ENCODE peak calls at places on chromosomes 6 and 20, in six cellular contexts. T is tibial artery; C is CD4-positive, CD25-positive, alpha-beta regulatory T cell; M is iPS DF 6.9; W is ovary; S is transverse colon. J is an unnamed sample.

GRCh38 chr20:45950330-45950646 is 15.8 kb downstream of the PCIF1 start:
- DNase-seq in M (no peak), W (no peak), C (no peak), T (no peak), S (no peak), J (no peak)

GRCh38 chr20:31740208-31740607 is 1.1 kb downstream of the TPX2 start:
- DNase-seq in W (no peak), M (no peak), C (no peak), T (no peak), S (no peak), J (no peak)

GRCh38 chr20:50746138-50746940 is 15.0 kb downstream of the PARD6B start:
- DNase-seq in S (no peak), C (no peak), T (no peak), M (no peak), W (no peak), J (no peak)

GRCh38 chr6:166259296-166259977 is 48.8 kb downstream of the PRR18 start:
- DNase-seq in W (no peak), T (no peak), M (no peak), C (no peak), S (peak), J (no peak)

GRCh38 chr6:48186746-48187145 is 75.7 kb upstream of the PTCHD4 start:
- DNase-seq in T (no peak), S (no peak), M (no peak), W (no peak), C (no peak), J (no peak)

GRCh38 chr20:42955713-42956112 is 234.0 kb downstream of the PTPRT start:
- DNase-seq in C (no peak), T (no peak), W (no peak), S (no peak), M (no peak), J (no peak)

GRCh38 chr6:51350308-51350904 is 531.7 kb downstream of the TFAP2B start:
- DNase-seq in S (no peak), W (no peak), T (no peak), M (no peak), C (no peak), J (no peak)

GRCh38 chr6:96927660-96928059 is 3.1 kb downstream of the KLHL32 start:
- DNase-seq in W (no peak), M (no peak), T (no peak), S (no peak), C (no peak), J (no peak)

GRCh38 chr6:142353690-142354089 is 51.9 kb downstream of the ADGRG6 start:
- DNase-seq in C (no peak), S (no peak), M (no peak), W (no peak), T (no peak), J (no peak)

GRCh38 chr6:88165087-88165876 is 865 bp downstream of the CNR1 start:
- DNase-seq in T (no peak), C (no peak), S (no peak), W (no peak), M (no peak), J (no peak)

GRCh38 chr20:63830821-63831593 is at the start of gene ZBTB46:
- DNase-seq in C (no peak), W (peak), T (no peak), M (no peak), S (peak), J (no peak)

GRCh38 chr20:60565093-60565492 is 606.9 kb downstream of the CDH26 start:
- DNase-seq in T (no peak), W (no peak), C (no peak), M (no peak), S (no peak), J (no peak)

GRCh38 chr20:57762531-57763234 is 52.9 kb upstream of the PMEPA1 start:
- DNase-seq in M (no peak), S (no peak), T (peak), C (no peak), W (no peak), J (no peak)

GRCh38 chr6:127146935-127147334 is 28.5 kb downstream of the RSPO3 start:
- DNase-seq in S (no peak), T (no peak), W (no peak), C (no peak), M (no peak), J (no peak)

GRCh38 chr6:84432616-84433015 is 205.2 kb upstream of the CEP162 start:
- DNase-seq in M (no peak), T (no peak), W (no peak), C (no peak), S (no peak), J (no peak)

GRCh38 chr20:2093200-2093781 is 8.3 kb upstream of the STK35 start:
- DNase-seq in M (no peak), W (no peak), T (no peak), S (peak), C (no peak), J (no peak)

GRCh38 chr20:54346269-54346668 is 129.1 kb upstream of the DOK5 start:
- DNase-seq in T (no peak), M (no peak), W (no peak), S (no peak), C (no peak), J (no peak)

GRCh38 chr20:11582073-11582472 is 335.6 kb upstream of the BTBD3 start:
- DNase-seq in T (no peak), C (no peak), M (no peak), S (no peak), W (no peak), J (no peak)

GRCh38 chr20:24559114-24559513 is 89.7 kb downstream of the SYNDIG1 start:
- DNase-seq in M (no peak), S (no peak), C (no peak), T (no peak), W (no peak), J (no peak)

GRCh38 chr6:87281426-87281825 is 41.0 kb upstream of the SMIM8 start:
- DNase-seq in M (no peak), S (no peak), T (no peak), C (no peak), W (no peak), J (no peak)

GRCh38 chr6:34671801-34672656 is 24.5 kb downstream of the ILRUN start:
- DNase-seq in S (peak), M (no peak), C (peak), W (no peak), T (no peak), J (peak)

GRCh38 chr6:52143551-52143950 is 42.6 kb upstream of the IL17A start:
- DNase-seq in S (no peak), M (no peak), C (no peak), W (no peak), T (no peak), J (no peak)

GRCh38 chr6:3870528-3870925 is 21.4 kb downstream of the FAM50B start:
- DNase-seq in C (no peak), T (no peak), W (no peak), S (no peak), M (no peak), J (no peak)

GRCh38 chr20:38153401-38153800 is 11.7 kb downstream of the TGM2 start:
- DNase-seq in W (no peak), T (no peak), S (no peak), M (no peak), C (no peak), J (no peak)

GRCh38 chr6:100880149-100880900 is 804 bp downstream of the ASCC3 start:
- DNase-seq in C (no peak), S (no peak), T (no peak), W (no peak), M (no peak), J (no peak)

GRCh38 chr6:32700391-32701040 is 34.1 kb upstream of the HLA-DQB1 start:
- DNase-seq in W (peak), T (no peak), S (peak), M (peak), C (peak), J (no peak)

DNA sequence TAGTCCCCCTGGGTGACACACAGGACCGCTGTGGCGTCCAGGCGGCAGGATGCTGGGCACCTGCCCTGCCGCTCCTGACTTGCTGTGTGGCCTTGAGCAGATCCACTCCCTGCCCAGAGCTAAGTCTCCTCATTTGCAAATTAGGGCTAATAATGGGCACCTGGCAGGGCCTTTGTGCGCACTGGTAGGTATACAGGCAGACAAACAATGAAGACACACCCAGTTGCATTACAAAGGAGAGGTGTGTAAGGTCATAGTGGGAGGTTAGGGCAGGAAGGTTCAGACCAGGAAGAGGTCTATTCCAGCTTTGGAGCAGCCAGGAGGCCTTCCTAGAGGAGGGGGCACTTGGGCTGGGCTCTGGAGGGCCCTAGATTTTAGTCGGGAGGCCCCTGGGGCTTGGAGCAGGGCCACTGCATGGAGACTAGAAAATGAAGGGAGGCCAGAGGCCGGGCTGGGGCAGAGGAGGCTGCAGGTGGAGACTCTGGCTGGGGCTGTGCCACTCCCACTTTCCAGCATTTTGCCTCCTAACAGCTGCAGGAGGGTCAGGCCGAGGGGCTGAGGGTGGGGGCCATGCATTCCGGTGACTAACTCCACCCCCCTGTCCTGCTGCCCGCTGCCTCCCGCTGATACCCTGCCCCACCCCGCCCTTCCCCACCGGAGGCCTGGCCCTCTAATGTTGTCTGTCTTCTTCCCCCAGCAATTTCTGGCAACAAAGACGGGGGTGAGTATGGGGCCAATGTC is 28.5 kb downstream of the MYH7B start:
- DNase-seq in T (no peak), W (no peak), S (peak), C (no peak), M (peak), J (no peak)
- H3K4me3 ChIP-seq in T (no peak), W (no peak), S (no peak), C (no peak), M (no peak), J (no peak)

DNA sequence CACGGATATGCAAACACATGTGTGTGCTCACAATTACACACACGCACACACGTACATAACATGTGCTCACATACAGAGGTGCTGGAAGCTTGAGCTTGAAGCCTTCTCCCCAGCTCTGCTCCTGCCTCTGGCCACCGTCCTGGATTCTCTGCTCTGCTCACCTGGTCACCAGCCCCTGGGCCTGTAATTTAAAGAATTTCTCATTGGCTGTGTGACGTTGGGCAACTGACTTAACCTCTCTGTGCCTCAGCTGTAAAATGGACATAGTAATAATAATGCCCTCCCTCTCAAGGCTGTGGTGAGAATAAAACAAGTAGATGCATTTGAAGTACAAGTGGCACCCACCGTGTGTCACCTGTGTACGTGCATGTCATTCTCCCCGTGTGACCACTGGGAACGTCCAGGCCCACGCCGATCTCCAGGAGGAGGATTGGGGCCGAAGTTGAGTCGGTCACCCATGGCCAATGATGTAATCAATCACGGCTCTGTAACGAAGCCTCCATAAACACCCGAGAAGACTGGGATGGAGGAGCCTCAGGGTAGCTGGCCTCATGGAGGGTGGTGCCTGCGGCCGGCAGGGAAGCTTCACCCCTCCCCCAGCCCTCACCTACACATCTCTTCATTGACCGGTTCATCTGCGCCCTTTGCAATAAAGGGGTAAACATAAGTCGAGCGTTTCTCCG is 160.9 kb upstream of the AFDN start:
- DNase-seq in C (no peak), M (no peak), S (no peak), T (no peak), W (no peak), J (no peak)
- H3K4me3 ChIP-seq in C (no peak), M (no peak), S (no peak), T (no peak), W (no peak), J (no peak)

GRCh38 chr6:72757926-72758325 is 136.1 kb downstream of the KCNQ5 start:
- DNase-seq in S (no peak), T (no peak), W (no peak), M (no peak), C (no peak), J (no peak)

GRCh38 chr6:72758901-72759300 is 137.0 kb downstream of the KCNQ5 start:
- DNase-seq in W (no peak), M (no peak), C (no peak), S (no peak), T (no peak), J (no peak)

GRCh38 chr6:72757048-72757447 is 135.2 kb downstream of the KCNQ5 start:
- DNase-seq in T (no peak), C (no peak), W (no peak), M (no peak), S (no peak), J (no peak)

GRCh38 chr6:72761767-72762166 is 139.9 kb downstream of the KCNQ5 start:
- DNase-seq in S (no peak), M (no peak), C (no peak), T (no peak), W (no peak), J (no peak)

DNA sequence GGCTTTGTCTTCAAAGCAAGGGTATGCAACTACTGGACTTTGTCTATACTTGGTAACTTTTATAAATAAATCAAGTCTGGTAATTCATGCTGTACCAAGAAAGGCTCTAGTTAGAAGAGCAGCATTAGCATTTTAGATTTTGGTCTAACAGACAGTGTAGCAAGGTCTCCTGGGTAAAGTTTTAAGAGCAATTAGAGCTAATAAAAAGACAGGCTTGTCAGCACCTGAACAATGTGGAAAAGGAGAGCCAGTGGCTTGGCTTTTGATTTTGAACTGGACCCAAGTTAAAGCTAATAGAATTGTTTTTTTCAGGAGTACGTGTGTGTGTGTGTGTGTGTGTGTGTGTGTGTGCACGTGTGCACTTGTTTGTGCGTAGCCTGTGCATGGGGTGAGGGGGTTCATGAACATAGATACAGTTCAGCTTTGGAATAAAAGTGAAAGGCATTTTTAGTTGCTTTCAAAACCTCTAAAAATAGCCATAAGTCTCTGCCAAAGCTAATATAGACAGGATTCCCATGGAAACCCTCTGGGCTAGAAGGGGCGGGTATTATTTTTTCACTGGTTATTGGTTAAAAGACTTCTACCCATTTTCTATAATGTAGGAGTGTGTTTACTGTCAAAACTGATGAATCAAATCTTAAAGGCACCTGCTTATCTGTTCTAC is 138.4 kb downstream of the KCNQ5 start:
- DNase-seq in W (no peak), S (no peak), M (no peak), T (no peak), C (no peak), J (no peak)
- H3K4me3 ChIP-seq in W (no peak), S (no peak), M (no peak), T (peak), C (no peak), J (no peak)

GRCh38 chr6:46138281-46138680 is 8.5 kb downstream of the ENPP4 start:
- DNase-seq in M (no peak), W (no peak), C (no peak), T (no peak), S (no peak), J (no peak)
- H3K4me3 ChIP-seq in M (no peak), W (no peak), C (no peak), T (no peak), S (no peak), J (no peak)

GRCh38 chr20:49569403-49570115 is 1.6 kb upstream of the PTGIS start:
- DNase-seq in M (no peak), S (no peak), C (no peak), W (no peak), T (no peak), J (no peak)

GRCh38 chr20:49567421-49568256 is at the start of gene PTGIS:
- DNase-seq in W (peak), C (no peak), T (no peak), M (no peak), S (no peak), J (no peak)

GRCh38 chr20:49570161-49570827 is 2.4 kb upstream of the PTGIS start:
- DNase-seq in W (no peak), S (no peak), T (peak), C (no peak), M (no peak), J (no peak)

GRCh38 chr20:49566401-49566800 is 1.5 kb downstream of the PTGIS start:
- DNase-seq in M (no peak), T (no peak), S (no peak), C (no peak), W (no peak), J (no peak)

GRCh38 chr20:49568491-49569151 is 684 bp upstream of the PTGIS start:
- DNase-seq in C (no peak), M (peak), T (no peak), W (peak), S (no peak), J (no peak)
- H3K4me3 ChIP-seq in C (no peak), M (peak), T (peak), W (peak), S (no peak), J (no peak)

GRCh38 chr6:150711584-150712501 is 112.2 kb downstream of the PLEKHG1 start:
- DNase-seq in M (no peak), S (peak), W (peak), C (no peak), T (no peak), J (no peak)

GRCh38 chr6:150710236-150710635 is 110.6 kb downstream of the PLEKHG1 start:
- DNase-seq in S (peak), W (no peak), M (no peak), T (no peak), C (no peak), J (no peak)

GRCh38 chr6:150712502-150713252 is 113.0 kb downstream of the PLEKHG1 start:
- DNase-seq in T (no peak), M (no peak), C (no peak), W (no peak), S (no peak), J (no peak)

GRCh38 chr6:150713876-150714275 is 114.2 kb downstream of the PLEKHG1 start:
- DNase-seq in M (no peak), S (no peak), W (no peak), C (no peak), T (no peak), J (no peak)

DNA sequence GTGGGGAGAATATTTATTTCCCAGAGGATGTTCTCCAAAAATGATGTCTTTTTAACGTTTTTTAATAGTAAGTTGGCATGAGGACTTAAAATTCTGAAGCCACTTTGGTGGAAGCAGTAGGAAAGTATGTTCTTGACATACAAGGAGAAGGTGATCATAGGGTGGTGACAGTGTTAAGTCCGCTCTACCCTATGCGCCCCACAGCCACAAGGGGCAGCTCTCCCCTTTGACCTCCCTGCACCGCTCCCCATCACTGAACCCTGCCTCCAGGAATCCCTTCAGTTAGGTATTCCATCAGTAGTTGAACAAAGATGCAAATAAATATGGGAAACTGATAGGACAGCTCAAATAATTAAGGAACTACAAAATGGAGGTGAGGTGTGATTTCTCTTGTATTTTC is 111.4 kb downstream of the PLEKHG1 start:
- DNase-seq in W (no peak), M (no peak), T (no peak), S (no peak), C (no peak), J (no peak)
- H3K4me3 ChIP-seq in W (no peak), M (no peak), T (no peak), S (no peak), C (no peak), J (no peak)

J was measured in CD8-positive, alpha-beta memory T cell.